ENCODE peak calls at places on chromosomes 11 and 22, in nine cellular contexts. A is BJ; Y is GM23338; S is activated naive CD8-positive, alpha-beta T cell treated with anti-CD3 and anti-CD28 coated beads for 36 hours; B is stimulated activated effector memory CD8-positive, alpha-beta T cell treated with anti-CD3 and anti-CD28 coated beads, Interleukin-12 subunit alpha, Interleukin-12 subunit beta, amount 100 ng/mL, for 72 hours; Z is AG10803; J is NCI-H1930; X is neural crest cell; W is germinal center. H is an unnamed sample.

GRCh38 chr11:12110201-12110713 is at the start of gene MICAL2:
- DNase-seq in A (no peak), Y (peak), S (peak), B (peak), Z (peak), J (peak), X (peak), W (peak), H (peak)

GRCh38 chr11:61776561-61777075 is 15.8 kb downstream of the TMEM258 start:
- DNase-seq in A (no peak), Y (peak), S (peak), B (peak), Z (peak), J (no peak), X (peak), W (peak), H (peak)

GRCh38 chr22:45496451-45496941 is 6.2 kb upstream of the FBLN1 start:
- DNase-seq in A (no peak), Y (no peak), S (no peak), B (no peak), Z (no peak), J (no peak), X (no peak), W (no peak), H (no peak)

GRCh38 chr22:37126882-37127281 is 17.4 kb upstream of the TMPRSS6 start:
- DNase-seq in A (no peak), Y (peak), S (no peak), B (peak), Z (no peak), J (no peak), X (no peak), W (no peak), H (no peak)

GRCh38 chr22:23395476-23396361 is 184.4 kb downstream of the IGLL1 start:
- DNase-seq in A (no peak), Y (no peak), S (no peak), B (no peak), Z (no peak), J (no peak), X (no peak), W (no peak), H (no peak)

GRCh38 chr11:125163431-125164011 is 1.0 kb upstream of the PKNOX2 start:
- DNase-seq in A (no peak), Y (peak), S (no peak), B (no peak), Z (no peak), J (no peak), X (peak), W (no peak), H (no peak)

GRCh38 chr11:134536677-134537076 is 124.6 kb upstream of the B3GAT1 start:
- DNase-seq in A (no peak), Y (no peak), S (no peak), B (no peak), Z (no peak), J (no peak), X (no peak), W (no peak), H (no peak)

GRCh38 chr11:19200410-19201201 is 1.2 kb downstream of the CSRP3 start:
- DNase-seq in A (peak), Y (no peak), S (no peak), B (no peak), Z (peak), J (no peak), X (no peak), W (no peak), H (no peak)

GRCh38 chr22:17201285-17201945 is 17.8 kb downstream of the ADA2 start:
- DNase-seq in A (no peak), Y (peak), S (no peak), B (no peak), Z (peak), J (no peak), X (no peak), W (no peak), H (no peak)

GRCh38 chr22:45218974-45219373 is 21.7 kb downstream of the KIAA0930 start:
- DNase-seq in A (no peak), Y (no peak), S (peak), B (no peak), Z (peak), J (no peak), X (no peak), W (no peak), H (peak)

GRCh38 chr11:76808996-76809395 is 25.8 kb downstream of the TSKU start:
- DNase-seq in A (no peak), Y (no peak), S (no peak), B (no peak), Z (no peak), J (no peak), X (no peak), W (no peak), H (no peak)

GRCh38 chr11:13638436-13638835 is 30.0 kb upstream of the FAR1 start:
- DNase-seq in A (no peak), Y (no peak), S (no peak), B (no peak), Z (no peak), J (no peak), X (no peak), W (no peak), H (no peak)

GRCh38 chr22:36332623-36333331 is 55.0 kb downstream of the MYH9 start:
- DNase-seq in A (no peak), Y (no peak), S (peak), B (no peak), Z (peak), J (no peak), X (no peak), W (peak), H (peak)

GRCh38 chr11:122697636-122698167 is 42.2 kb downstream of the UBASH3B start:
- DNase-seq in A (no peak), Y (no peak), S (no peak), B (no peak), Z (peak), J (no peak), X (no peak), W (peak), H (no peak)

GRCh38 chr22:50314081-50314454 is 6.6 kb upstream of the PLXNB2 start:
- DNase-seq in A (no peak), Y (no peak), S (peak), B (no peak), Z (no peak), J (no peak), X (no peak), W (no peak), H (no peak)

GRCh38 chr11:100618914-100619313 is 68.2 kb upstream of the ARHGAP42 start:
- DNase-seq in A (no peak), Y (no peak), S (no peak), B (no peak), Z (no peak), J (no peak), X (no peak), W (no peak), H (no peak)

GRCh38 chr11:105769627-105770026 is 159.8 kb downstream of the GRIA4 start:
- DNase-seq in A (no peak), Y (no peak), S (no peak), B (no peak), Z (no peak), J (no peak), X (no peak), W (no peak), H (no peak)

GRCh38 chr11:69770525-69770924 is 4.6 kb downstream of the FGF4 start:
- DNase-seq in A (no peak), Y (peak), S (no peak), B (no peak), Z (no peak), J (no peak), X (no peak), W (no peak), H (no peak)

GRCh38 chr11:94147433-94147845 is 18.8 kb downstream of the PANX1 start:
- DNase-seq in A (no peak), Y (no peak), S (peak), B (no peak), Z (no peak), J (no peak), X (no peak), W (no peak), H (peak)

GRCh38 chr22:46893281-46894020 is 131.0 kb downstream of the TBC1D22A start:
- DNase-seq in A (no peak), Y (no peak), S (no peak), B (no peak), Z (peak), J (no peak), X (no peak), W (no peak), H (no peak)

GRCh38 chr11:104956528-104956927 is 11.8 kb downstream of the CASP4 start:
- DNase-seq in A (no peak), Y (peak), S (no peak), B (no peak), Z (no peak), J (no peak), X (no peak), W (no peak), H (no peak)

GRCh38 chr11:68524213-68524612 is 63.7 kb downstream of the PPP6R3 start:
- DNase-seq in A (no peak), Y (no peak), S (no peak), B (no peak), Z (no peak), J (no peak), X (no peak), W (no peak), H (no peak)

GRCh38 chr22:21876486-21877176 is 9.2 kb upstream of the MAPK1 start:
- DNase-seq in A (peak), Y (no peak), S (peak), B (peak), Z (peak), J (no peak), X (no peak), W (no peak), H (peak)

GRCh38 chr22:19958083-19959042 is 16.7 kb upstream of the TXNRD2 start:
- DNase-seq in A (no peak), Y (no peak), S (no peak), B (no peak), Z (peak), J (no peak), X (no peak), W (no peak), H (no peak)

GRCh38 chr11:61871158-61871597 is 20.2 kb downstream of the FADS3 start:
- DNase-seq in A (no peak), Y (peak), S (peak), B (peak), Z (peak), J (peak), X (peak), W (peak), H (peak)

GRCh38 chr22:35892192-35892591 is 136.4 kb downstream of the RBFOX2 start:
- DNase-seq in A (no peak), Y (no peak), S (no peak), B (no peak), Z (peak), J (no peak), X (no peak), W (no peak), H (no peak)

GRCh38 chr22:35842954-35843353 is 125.3 kb downstream of the APOL5 start:
- DNase-seq in A (no peak), Y (peak), S (no peak), B (no peak), Z (peak), J (no peak), X (peak), W (peak), H (peak)

GRCh38 chr11:18372187-18372586 is 22.2 kb upstream of the LDHA start:
- DNase-seq in A (no peak), Y (no peak), S (no peak), B (no peak), Z (no peak), J (no peak), X (no peak), W (no peak), H (no peak)

GRCh38 chr22:20583471-20583922 is 76.1 kb downstream of the MED15 start:
- DNase-seq in A (no peak), Y (peak), S (no peak), B (no peak), Z (no peak), J (no peak), X (no peak), W (no peak), H (no peak)

GRCh38 chr11:798093-798713 is at the start of gene SLC25A22:
- DNase-seq in A (no peak), Y (peak), S (peak), B (peak), Z (peak), J (peak), X (peak), W (peak), H (peak)

GRCh38 chr11:62399172-62399867 is 19.5 kb upstream of the SCGB1A1 start:
- DNase-seq in A (no peak), Y (no peak), S (no peak), B (no peak), Z (no peak), J (no peak), X (no peak), W (no peak), H (no peak)

GRCh38 chr11:120964857-120965256 is 59.0 kb upstream of the TBCEL start:
- DNase-seq in A (no peak), Y (no peak), S (no peak), B (no peak), Z (peak), J (no peak), X (no peak), W (no peak), H (no peak)

GRCh38 chr11:117519590-117519989 is 191.9 kb downstream of the CEP164 start:
- DNase-seq in A (no peak), Y (no peak), S (no peak), B (no peak), Z (no peak), J (no peak), X (no peak), W (no peak), H (no peak)